ENCODE peak calls at places on chromosomes 3 and 15, in four cellular contexts. X is brain microvascular endothelial cell, L is psoas muscle, W is OCI-LY7. D is an unnamed sample.

GRCh38 chr3:32815812-32816438 is 1.9 kb upstream of the TRIM71 start:
- DNase-seq in W (no peak), L (no peak), X (no peak), D (no peak)

GRCh38 chr15:85746641-85747040 is 48.1 kb downstream of the KLHL25 start:
- DNase-seq in X (no peak), W (no peak), L (no peak), D (no peak)

GRCh38 chr15:95292790-95293450 is 1037.6 kb upstream of the NR2F2 start:
- DNase-seq in W (no peak), X (no peak), L (no peak), D (no peak)

GRCh38 chr3:2303567-2303966 is 204.9 kb downstream of the CNTN4 start:
- DNase-seq in L (no peak), X (peak), W (no peak), D (peak)

GRCh38 chr3:180295811-180296210 is 259.1 kb upstream of the PEX5L start:
- DNase-seq in X (no peak), W (no peak), L (no peak), D (no peak)

GRCh38 chr3:79424811-79425210 is 343.0 kb downstream of the ROBO1 start:
- DNase-seq in L (no peak), X (no peak), W (no peak), D (no peak)

GRCh38 chr15:32870240-32871033 is 152.6 kb downstream of the GREM1 start:
- DNase-seq in X (peak), L (no peak), W (peak), D (no peak)

GRCh38 chr3:64316971-64317370 is 91.7 kb upstream of the PRICKLE2 start:
- DNase-seq in W (no peak), L (no peak), X (peak), D (no peak)

GRCh38 chr3:169664034-169664820 is 715 bp upstream of the MECOM start:
- DNase-seq in W (no peak), X (no peak), L (no peak), D (no peak)

GRCh38 chr15:68014219-68014618 is 39.9 kb upstream of the PIAS1 start:
- DNase-seq in L (no peak), X (no peak), W (no peak), D (no peak)

GRCh38 chr15:38220874-38221273 is 31.8 kb upstream of the SPRED1 start:
- DNase-seq in L (no peak), W (no peak), X (no peak), D (no peak)

GRCh38 chr3:20546636-20547035 is 360.6 kb upstream of the SGO1 start:
- DNase-seq in L (no peak), X (peak), W (no peak), D (no peak)

GRCh38 chr3:141876891-141877561 is 583 bp downstream of the ATP1B3 start:
- DNase-seq in W (peak), X (no peak), L (peak), D (peak)

GRCh38 chr3:58994746-58995330 is 55.0 kb downstream of the CFAP20DC start:
- DNase-seq in X (peak), L (no peak), W (peak), D (peak)

GRCh38 chr3:127743676-127744075 is 70.9 kb downstream of the ABTB1 start:
- DNase-seq in X (no peak), L (no peak), W (no peak), D (no peak)

GRCh38 chr15:25862469-25863066 is 559 bp downstream of the ATP10A start:
- DNase-seq in W (no peak), L (no peak), X (no peak), D (peak)

GRCh38 chr3:66582721-66583141 is 81.9 kb upstream of the LRIG1 start:
- DNase-seq in L (peak), W (peak), X (peak), D (peak)

GRCh38 chr3:145767909-145768308 is 393.1 kb downstream of the PLOD2 start:
- DNase-seq in L (no peak), W (peak), X (no peak), D (no peak)

GRCh38 chr15:46709461-46709860 is 1007.8 kb upstream of the SEMA6D start:
- DNase-seq in W (no peak), X (no peak), L (no peak), D (no peak)

GRCh38 chr15:70480196-70480856 is 283.0 kb downstream of the UACA start:
- DNase-seq in W (no peak), L (no peak), X (no peak), D (peak)

GRCh38 chr3:126270145-126270811 is 86.9 kb downstream of the KLF15 start:
- DNase-seq in L (peak), X (no peak), W (no peak), D (no peak)

GRCh38 chr3:14773691-14774128 is 45.1 kb upstream of the FGD5 start:
- DNase-seq in L (no peak), W (no peak), X (no peak), D (no peak)

GRCh38 chr3:101995371-101996046 is 146.2 kb downstream of the NFKBIZ start:
- DNase-seq in X (peak), W (no peak), L (no peak), D (no peak)

GRCh38 chr3:53089511-53089910 is 40.7 kb downstream of the RFT1 start:
- DNase-seq in L (no peak), W (no peak), X (peak), D (no peak)

GRCh38 chr15:101436526-101436925 is 53.0 kb downstream of the PCSK6 start:
- DNase-seq in L (no peak), W (no peak), X (no peak), D (no peak)

GRCh38 chr3:140186421-140186920 is 251.5 kb downstream of the CLSTN2 start:
- DNase-seq in W (no peak), L (no peak), X (peak), D (no peak)

GRCh38 chr3:54837964-54838363 is 89.9 kb downstream of the LRTM1 start:
- DNase-seq in W (peak), X (peak), L (no peak), D (no peak)

GRCh38 chr3:37223084-37223975 is 48.9 kb upstream of the LRRFIP2 start:
- DNase-seq in L (no peak), W (no peak), X (peak), D (no peak)

GRCh38 chr3:144549161-144549560 is 577.5 kb downstream of the DIPK2A start:
- DNase-seq in W (no peak), L (no peak), X (no peak), D (no peak)

GRCh38 chr3:102471491-102471890 is 36.7 kb downstream of the ZPLD1 start:
- DNase-seq in X (no peak), W (no peak), L (no peak), D (no peak)

GRCh38 chr15:87764461-87765236 is 491.9 kb downstream of the NTRK3 start:
- DNase-seq in X (peak), W (no peak), L (no peak), D (no peak)

GRCh38 chr3:88032245-88032644 is 26.6 kb downstream of the CGGBP1 start:
- DNase-seq in L (no peak), W (no peak), X (no peak), D (no peak)

GRCh38 chr15:29125382-29126207 is 144.0 kb downstream of the NSMCE3 start:
- DNase-seq in L (no peak), X (no peak), W (no peak), D (no peak)
- TF ChIP-seq CTCF in L (no peak), X (no peak), W (no peak), D (no peak)

DNA sequence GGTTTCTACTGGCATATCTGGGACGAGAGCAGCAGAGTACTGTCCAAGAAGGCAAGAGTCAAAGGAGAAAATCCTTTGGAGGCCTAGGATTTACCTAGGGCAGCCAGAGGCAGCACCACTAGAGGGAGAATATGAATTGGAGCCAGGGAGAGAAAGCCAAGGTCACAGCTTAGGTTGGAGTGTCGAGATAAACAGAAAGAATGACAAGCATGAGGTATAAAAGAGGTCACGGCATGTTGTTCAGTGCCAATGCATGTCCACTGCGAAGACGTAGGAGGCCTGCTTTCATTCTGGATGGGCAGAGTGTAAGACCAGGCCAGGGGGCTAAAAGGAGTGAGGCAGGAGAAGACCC is 47.2 kb downstream of the THBS1 start:
- DNase-seq in X (no peak), W (no peak), L (no peak), D (no peak)
- TF ChIP-seq CTCF in X (peak), W (no peak), L (peak), D (no peak)

GRCh38 chr15:81813215-81813614 is 232.6 kb downstream of the MEX3B start:
- DNase-seq in W (no peak), L (no peak), X (no peak), D (no peak)
- TF ChIP-seq CTCF in W (peak), L (no peak), X (peak), D (no peak)

GRCh38 chr3:184741798-184742675 is 30.2 kb upstream of the MAGEF1 start:
- DNase-seq in L (no peak), X (no peak), W (no peak), D (no peak)
- TF ChIP-seq CTCF in L (no peak), X (peak), W (peak), D (no peak)

D was measured in activated CD8-positive, alpha-beta T cell treated with anti-CD3 and anti-CD28 coated beads for 36 hours.